ENCODE peak calls at places on chromosomes 4 and X, in five cellular contexts. T, U, I, N and V are unnamed samples.

GRCh38 chrX:135931644-135932487 is 38.4 kb downstream of the SAGE1 start:
- DNase-seq in T (peak), U (peak), I (peak), N (peak), V (no peak)

GRCh38 chrX:75781618-75782017 is 3.4 kb downstream of the MAGEE2 start:
- DNase-seq in T (no peak), U (no peak), I (no peak), N (no peak), V (no peak)

GRCh38 chrX:150482537-150483217 is 85.7 kb upstream of the MTM1 start:
- DNase-seq in T (peak), U (peak), I (no peak), N (no peak), V (no peak)

GRCh38 chr4:17562157-17562556 is 14.8 kb upstream of the LAP3 start:
- DNase-seq in T (no peak), U (no peak), I (no peak), N (no peak), V (no peak)

GRCh38 chr4:173333658-173334084 is 487 bp downstream of the HMGB2 start:
- DNase-seq in T (no peak), U (peak), I (peak), N (peak), V (peak)

GRCh38 chr4:81757706-81758105 is 286.0 kb upstream of the RASGEF1B start:
- DNase-seq in T (no peak), U (peak), I (no peak), N (no peak), V (no peak)

GRCh38 chrX:67544281-67544680 is 460 bp downstream of the AR start:
- DNase-seq in T (no peak), U (no peak), I (no peak), N (peak), V (no peak)

GRCh38 chr4:20044502-20044911 is 207.2 kb upstream of the SLIT2 start:
- DNase-seq in T (no peak), U (no peak), I (no peak), N (no peak), V (no peak)

GRCh38 chr4:87547016-87547708 is 18.0 kb upstream of the SPARCL1 start:
- DNase-seq in T (no peak), U (no peak), I (no peak), N (no peak), V (no peak)

GRCh38 chrX:9650091-9650490 is 115.6 kb downstream of the GPR143 start:
- DNase-seq in T (no peak), U (no peak), I (no peak), N (no peak), V (no peak)

GRCh38 chrX:30620125-30620524 is 33.1 kb upstream of the GK start:
- DNase-seq in T (no peak), U (no peak), I (no peak), N (no peak), V (no peak)

GRCh38 chr4:78542373-78542772 is 9.2 kb upstream of the ANXA3 start:
- DNase-seq in T (no peak), U (no peak), I (no peak), N (no peak), V (no peak)

GRCh38 chr4:30605616-30606015 is 114.6 kb upstream of the PCDH7 start:
- DNase-seq in T (no peak), U (no peak), I (no peak), N (no peak), V (no peak)

GRCh38 chrX:73525928-73526690 is 36.9 kb upstream of the CHIC1 start:
- DNase-seq in T (no peak), U (no peak), I (no peak), N (no peak), V (no peak)

GRCh38 chr4:109748114-109748513 is 18.2 kb upstream of the PLA2G12A start:
- DNase-seq in T (no peak), U (no peak), I (no peak), N (no peak), V (no peak)

GRCh38 chr4:14566518-14566917 is 435.8 kb upstream of the CPEB2 start:
- DNase-seq in T (no peak), U (no peak), I (no peak), N (no peak), V (no peak)

GRCh38 chr4:26015133-26015651 is 101.2 kb downstream of the SMIM20 start:
- DNase-seq in T (no peak), U (peak), I (no peak), N (peak), V (no peak)

GRCh38 chrX:131802836-131803626 is 220.1 kb upstream of the STK26 start:
- DNase-seq in T (no peak), U (no peak), I (peak), N (peak), V (peak)

GRCh38 chrX:53481816-53482485 is 47.8 kb upstream of the HSD17B10 start:
- DNase-seq in T (peak), U (peak), I (peak), N (peak), V (no peak)

DNA sequence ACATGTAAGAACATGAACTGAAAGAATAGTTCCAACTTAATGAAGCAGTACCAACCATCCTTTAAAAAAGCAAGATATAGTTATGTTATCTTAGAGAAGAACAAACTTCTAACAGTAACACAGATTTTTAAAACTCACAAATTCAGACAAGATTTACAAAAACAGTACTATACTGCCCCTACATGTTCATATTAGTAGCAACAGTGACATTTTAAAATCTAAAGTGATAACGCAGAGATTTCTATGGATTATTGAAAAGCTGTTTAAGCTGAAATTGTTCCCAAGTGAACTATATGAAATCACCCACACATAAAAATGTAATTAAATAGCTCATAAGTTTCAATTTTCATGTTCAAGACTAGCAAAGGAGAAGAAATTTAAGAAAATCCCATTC is 166.0 kb downstream of the FBXW7 start:
- DNase-seq in T (no peak), U (no peak), I (no peak), N (no peak), V (no peak)
- TF ChIP-seq CTCF in T (peak), U (no peak), I (no peak), N (peak), V (no peak)

GRCh38 chrX:153968754-153969124 is 2.9 kb downstream of the HCFC1 start:
- DNase-seq in T (no peak), U (no peak), I (peak), N (no peak), V (no peak)

GRCh38 chrX:153967536-153968214 is 3.9 kb downstream of the HCFC1 start:
- DNase-seq in T (no peak), U (no peak), I (no peak), N (no peak), V (no peak)

GRCh38 chrX:153969125-153969903 is 2.3 kb downstream of the HCFC1 start:
- DNase-seq in T (no peak), U (no peak), I (no peak), N (no peak), V (no peak)

GRCh38 chrX:153966841-153967535 is 4.6 kb downstream of the HCFC1 start:
- DNase-seq in T (no peak), U (no peak), I (no peak), N (no peak), V (no peak)

DNA sequence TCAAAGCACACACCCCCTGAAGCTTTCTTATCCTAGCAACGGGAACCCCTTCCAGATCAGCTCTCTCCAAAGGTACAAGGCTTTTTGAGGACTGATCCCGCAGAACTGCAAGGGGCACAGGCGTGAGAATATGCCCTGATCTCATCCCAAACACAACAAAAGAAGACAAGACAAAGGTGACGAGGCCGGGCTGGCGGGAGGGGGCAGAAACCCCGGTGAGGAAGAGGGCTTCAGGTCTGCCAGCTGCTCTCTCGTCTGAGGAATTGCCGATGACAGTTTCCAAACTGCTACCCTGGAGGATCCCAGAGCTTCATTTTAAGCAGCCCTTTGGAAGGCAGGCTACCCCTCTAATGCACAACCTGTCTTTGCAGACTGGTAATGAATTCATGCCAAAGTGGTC is 3.4 kb downstream of the HCFC1 start:
- DNase-seq in T (no peak), U (no peak), I (no peak), N (no peak), V (no peak)
- H3K4me3 ChIP-seq in T (no peak), U (no peak), I (no peak), N (peak), V (no peak)

DNA sequence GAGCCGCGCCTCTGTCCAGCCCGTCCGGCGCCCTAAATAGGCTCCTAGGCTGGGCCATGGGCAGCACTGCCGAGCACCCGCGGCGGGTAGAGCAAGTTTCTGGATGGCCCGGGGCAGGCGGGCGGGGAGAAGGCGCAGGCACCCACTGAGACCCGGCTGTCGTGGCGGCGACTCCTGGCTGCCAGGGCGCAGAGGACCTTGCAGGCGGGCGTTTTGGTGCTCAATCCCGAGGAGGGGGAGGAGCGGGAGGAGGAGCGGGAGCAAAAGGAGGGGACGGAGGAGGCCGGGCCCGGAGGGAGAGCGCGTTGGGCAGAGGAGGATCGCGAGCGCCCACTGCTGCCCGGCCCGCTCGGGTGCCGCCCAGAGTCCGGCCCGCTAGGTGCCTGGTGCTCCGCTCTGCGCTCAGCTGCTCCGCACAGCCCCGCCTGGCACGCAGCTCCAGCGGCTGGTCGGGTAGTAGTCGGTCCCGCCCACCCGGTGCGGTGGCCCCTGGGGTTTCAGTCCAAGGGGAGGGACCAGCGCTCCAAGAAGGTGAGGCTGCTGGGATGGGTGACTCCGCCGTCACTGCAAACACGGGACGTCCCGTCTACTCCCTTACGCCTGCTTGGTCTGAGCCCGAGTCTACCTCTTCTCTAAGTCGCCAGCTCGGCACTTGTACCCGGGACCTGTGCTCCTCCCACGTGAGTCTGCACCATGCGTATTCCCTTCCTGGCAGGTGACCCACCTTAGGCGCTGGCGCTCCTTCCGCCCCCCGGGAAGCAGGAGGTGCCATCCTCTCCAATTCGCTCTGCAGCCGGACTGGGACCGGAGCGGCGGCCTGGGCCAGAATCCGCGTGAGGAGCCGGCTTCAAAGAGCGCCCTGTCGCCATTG is at the start of gene HS3ST1:
- DNase-seq in T (peak), U (peak), I (peak), N (peak), V (peak)
- TF ChIP-seq POLR2A in T (peak), U (peak), I (peak), N (no peak), V (no peak)

GRCh38 chr4:38068107-38068506 is 107.9 kb downstream of the PTTG2 start:
- DNase-seq in T (no peak), U (no peak), I (no peak), N (no peak), V (no peak)

GRCh38 chr4:38071801-38072567 is 111.8 kb downstream of the PTTG2 start:
- DNase-seq in T (no peak), U (no peak), I (no peak), N (peak), V (no peak)

GRCh38 chr4:38072578-38072977 is 112.4 kb downstream of the PTTG2 start:
- DNase-seq in T (no peak), U (no peak), I (no peak), N (no peak), V (no peak)

GRCh38 chr4:38067499-38067898 is 107.3 kb downstream of the PTTG2 start:
- DNase-seq in T (no peak), U (no peak), I (no peak), N (no peak), V (no peak)

GRCh38 chr4:38069271-38069760 is 109.1 kb downstream of the PTTG2 start:
- DNase-seq in T (no peak), U (peak), I (peak), N (no peak), V (peak)
- TF ChIP-seq CTCF in T (peak), U (peak), I (peak), N (peak), V (no peak)

DNA sequence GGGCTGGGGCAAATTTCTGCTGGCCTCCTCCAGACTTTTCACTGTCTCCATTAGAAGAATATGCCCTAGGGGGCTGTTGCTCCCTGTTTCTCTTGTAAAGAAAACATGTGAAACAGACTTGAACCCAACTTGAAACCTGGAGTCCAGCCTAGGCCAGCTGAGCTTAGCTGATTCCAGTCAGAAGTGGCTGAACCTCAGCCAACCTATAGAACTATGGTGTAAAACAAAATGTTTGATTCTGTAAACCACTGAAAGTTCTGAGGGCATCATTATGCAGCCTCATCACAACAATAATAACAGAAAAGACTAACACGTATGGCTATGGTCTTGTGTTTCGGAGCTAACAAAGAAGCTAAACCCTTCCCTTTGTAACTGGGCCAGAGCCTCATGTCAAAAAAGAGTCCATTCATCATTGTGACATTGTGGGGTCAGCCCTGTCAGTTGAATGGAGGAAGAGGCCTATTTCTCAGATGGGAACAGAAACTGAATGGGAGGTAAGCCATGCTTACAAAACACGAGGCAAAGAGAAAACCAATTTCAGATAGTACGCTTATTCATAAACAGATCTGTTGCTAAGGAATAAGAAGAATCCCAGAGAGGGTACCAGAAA is 34.1 kb downstream of the SETD7 start:
- DNase-seq in T (no peak), U (no peak), I (no peak), N (no peak), V (no peak)
- H3K4me3 ChIP-seq in T (no peak), U (no peak), I (no peak), N (no peak), V (no peak)

GRCh38 chrX:103554687-103555417 is 30.5 kb upstream of the TCEAL4 start:
- DNase-seq in T (no peak), U (peak), I (peak), N (peak), V (no peak)
- TF ChIP-seq POLR2A in T (no peak), U (no peak), I (no peak), N (no peak), V (no peak)

DNA sequence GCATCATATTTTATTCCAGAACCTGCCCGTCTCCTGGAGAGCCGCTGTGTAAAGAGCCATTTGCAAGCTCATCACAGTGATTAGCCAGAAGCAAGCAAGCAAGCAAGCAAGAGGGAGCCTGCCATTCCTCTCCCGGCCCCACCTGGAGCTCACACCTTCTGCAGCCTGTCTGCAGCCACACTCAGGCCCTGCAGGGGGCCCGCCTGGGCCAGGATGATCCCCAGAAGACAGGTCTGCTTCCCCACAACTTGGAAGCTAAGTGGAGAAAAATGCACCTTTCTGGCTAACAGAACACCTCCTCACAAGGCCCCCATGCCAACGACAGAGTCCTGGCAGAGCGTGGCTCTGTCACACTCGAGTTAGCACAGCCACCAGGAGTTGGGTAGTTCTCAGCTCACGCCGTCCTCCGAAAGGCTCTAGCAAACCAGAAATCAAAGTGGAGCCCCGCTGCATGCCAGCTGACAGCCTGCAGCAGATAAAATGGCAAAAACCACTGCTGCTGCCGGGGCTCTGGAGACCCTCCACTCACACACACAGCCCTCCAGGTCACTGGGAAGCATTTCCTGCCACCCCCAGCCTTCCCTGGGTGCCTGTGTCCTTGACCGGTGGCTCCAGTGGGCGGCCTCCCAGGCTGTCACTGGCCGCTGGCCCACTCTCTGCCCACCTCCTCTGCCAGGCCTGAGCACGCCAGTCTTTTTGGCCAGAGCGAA is 54.9 kb downstream of the DCTD start:
- DNase-seq in T (no peak), U (peak), I (no peak), N (no peak), V (no peak)
- TF ChIP-seq CTCF in T (peak), U (no peak), I (no peak), N (no peak), V (no peak)

GRCh38 chr4:157992948-157993839 is 179.6 kb downstream of the GASK1B start:
- DNase-seq in T (no peak), U (no peak), I (no peak), N (no peak), V (no peak)

GRCh38 chr4:157994863-157995262 is 178.0 kb downstream of the GASK1B start:
- DNase-seq in T (no peak), U (peak), I (no peak), N (no peak), V (no peak)

GRCh38 chr4:157996598-157996997 is 176.2 kb downstream of the GASK1B start:
- DNase-seq in T (no peak), U (no peak), I (no peak), N (no peak), V (no peak)

GRCh38 chr4:157996061-157996460 is 176.8 kb downstream of the GASK1B start:
- DNase-seq in T (no peak), U (no peak), I (no peak), N (no peak), V (no peak)

GRCh38 chr4:157992038-157992706 is 180.7 kb downstream of the GASK1B start:
- DNase-seq in T (peak), U (peak), I (no peak), N (peak), V (peak)
- H3K4me3 ChIP-seq in T (peak), U (no peak), I (no peak), N (peak), V (no peak)

DNA sequence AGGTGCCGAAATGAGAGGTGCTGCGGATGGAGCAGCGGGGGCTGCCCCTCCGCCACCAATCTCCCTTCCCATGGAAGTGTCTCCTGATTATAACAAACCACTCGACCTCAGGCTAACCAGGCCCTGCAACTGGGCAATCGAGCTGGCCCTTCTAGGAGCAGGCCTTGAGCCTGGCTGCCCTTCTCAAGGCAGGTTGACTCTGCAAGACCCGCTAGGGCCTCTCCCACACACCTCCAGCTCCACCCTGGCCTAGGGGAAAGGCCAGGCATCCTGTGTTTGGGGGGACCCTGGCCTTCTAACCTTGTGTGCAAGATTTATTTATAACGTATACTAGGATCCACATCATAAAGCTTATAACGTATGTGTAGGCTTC is 3.7 kb upstream of the BCOR start:
- DNase-seq in T (no peak), U (no peak), I (no peak), N (no peak), V (no peak)
- TF ChIP-seq POLR2A in T (no peak), U (no peak), I (no peak), N (no peak), V (no peak)